ENCODE peak calls at places on chromosomes 16 and 17, in nine cellular contexts. H is HCT116, Y is SK-N-SH, M is OCI-LY7, O is GM23338, E is neural progenitor cell, U is hepatocyte, F is MM.1S, X is GM23248. B is an unnamed sample.

GRCh38 chr16:55401036-55401435 is 77.0 kb downstream of the IRX6 start:
- DNase-seq in M (no peak), U (no peak), F (no peak), O (no peak), Y (no peak), X (no peak), H (no peak), E (no peak), B (no peak)

GRCh38 chr17:32206816-32207215 is 58.8 kb upstream of the RHBDL3 start:
- DNase-seq in F (no peak), E (no peak), U (no peak), M (no peak), H (no peak), X (peak), Y (no peak), O (no peak), B (no peak)

GRCh38 chr17:57634713-57635465 is 110.2 kb downstream of the CCDC182 start:
- DNase-seq in X (peak), U (no peak), H (peak), O (no peak), E (no peak), M (no peak), Y (no peak), F (no peak), B (no peak)

GRCh38 chr17:72342582-72343527 is 222.0 kb downstream of the SOX9 start:
- DNase-seq in H (no peak), X (peak), O (peak), M (no peak), Y (no peak), U (no peak), E (no peak), F (no peak), B (no peak)

GRCh38 chr17:44204453-44204882 is 4.8 kb upstream of the ATXN7L3 start:
- DNase-seq in Y (no peak), X (peak), E (no peak), O (no peak), F (no peak), U (no peak), H (no peak), M (no peak), B (peak)

GRCh38 chr17:41527076-41528023 is 758 bp downstream of the KRT19 start:
- DNase-seq in E (peak), F (no peak), O (peak), Y (no peak), M (no peak), H (no peak), X (peak), U (peak), B (no peak)

GRCh38 chr17:49676276-49676868 is 1.5 kb downstream of the SPOP start:
- DNase-seq in M (peak), U (no peak), X (peak), H (no peak), O (peak), E (peak), F (peak), Y (no peak), B (no peak)

GRCh38 chr17:36722121-36722902 is 120.9 kb downstream of the MRM1 start:
- DNase-seq in H (no peak), E (peak), U (peak), O (peak), M (no peak), Y (no peak), X (peak), F (no peak), B (peak)

GRCh38 chr16:25374556-25374955 is 116.9 kb upstream of the ZKSCAN2 start:
- DNase-seq in X (no peak), O (no peak), H (no peak), F (no peak), E (no peak), Y (no peak), M (no peak), U (no peak), B (no peak)

GRCh38 chr17:82490512-82491195 is 28.9 kb upstream of the FOXK2 start:
- DNase-seq in U (no peak), M (peak), Y (no peak), H (no peak), E (no peak), X (no peak), F (peak), O (no peak), B (no peak)

GRCh38 chr16:89489040-89489721 is 1.2 kb downstream of the ANKRD11 start:
- DNase-seq in E (peak), F (peak), M (peak), U (peak), H (peak), X (peak), Y (peak), O (peak), B (peak)

GRCh38 chr16:5509794-5510193 is 412.2 kb upstream of the EEF2KMT start:
- DNase-seq in H (no peak), M (no peak), E (no peak), X (no peak), U (no peak), Y (no peak), F (no peak), O (no peak), B (no peak)

GRCh38 chr16:13950821-13951547 is 31.0 kb downstream of the ERCC4 start:
- DNase-seq in U (no peak), X (no peak), O (no peak), H (no peak), F (no peak), M (no peak), Y (no peak), E (no peak), B (no peak)

GRCh38 chr17:3657588-3657869 is 10.8 kb downstream of the TAX1BP3 start:
- DNase-seq in H (no peak), X (no peak), E (no peak), F (no peak), Y (no peak), M (no peak), U (no peak), O (no peak), B (no peak)

GRCh38 chr17:69578385-69578936 is 164.0 kb downstream of the MAP2K6 start:
- DNase-seq in X (no peak), M (no peak), H (no peak), F (no peak), Y (no peak), E (no peak), O (no peak), U (no peak), B (no peak)

GRCh38 chr16:21283521-21284289 is 5.6 kb upstream of the CRYM start:
- DNase-seq in Y (peak), H (no peak), F (no peak), O (peak), X (peak), M (no peak), U (peak), E (peak), B (no peak)

GRCh38 chr17:38397227-38397626 is 31.0 kb upstream of the ARHGAP23 start:
- DNase-seq in X (no peak), F (no peak), Y (no peak), U (no peak), H (no peak), M (no peak), O (no peak), E (no peak), B (no peak)
- H3K4me3 ChIP-seq in X (no peak), F (no peak), Y (no peak), U (no peak), H (no peak), M (no peak), O (no peak), E (no peak), B (no peak)

GRCh38 chr16:87602005-87602790 is at the start of gene JPH3:
- DNase-seq in M (no peak), H (no peak), E (peak), Y (peak), O (peak), X (no peak), U (peak), F (no peak), B (no peak)

GRCh38 chr16:87607223-87607622 is 4.9 kb downstream of the JPH3 start:
- DNase-seq in M (no peak), F (no peak), X (no peak), Y (no peak), H (no peak), O (no peak), U (no peak), E (no peak), B (no peak)

GRCh38 chr16:87603684-87604571 is 1.6 kb downstream of the JPH3 start:
- DNase-seq in O (peak), U (no peak), X (no peak), F (no peak), E (peak), Y (peak), H (no peak), M (no peak), B (no peak)

GRCh38 chr16:87602821-87603683 is 744 bp downstream of the JPH3 start:
- DNase-seq in E (peak), X (peak), H (no peak), M (no peak), U (no peak), F (no peak), Y (peak), O (peak), B (no peak)

GRCh38 chr16:87604572-87605135 is 2.3 kb downstream of the JPH3 start:
- DNase-seq in O (no peak), U (no peak), M (no peak), X (no peak), Y (peak), H (no peak), E (no peak), F (no peak), B (no peak)
- TF ChIP-seq EZH2phosphoT487 in O (no peak), U (no peak), M (no peak), X (no peak), Y (no peak), H (no peak), E (no peak), F (no peak), B (no peak)

GRCh38 chr17:81341347-81342061 is 46.4 kb upstream of the SLC38A10 start:
- DNase-seq in F (no peak), M (no peak), Y (no peak), H (no peak), O (peak), U (peak), X (peak), E (peak), B (peak)
- H3K4me3 ChIP-seq in F (no peak), M (no peak), Y (no peak), H (no peak), O (peak), U (peak), X (peak), E (peak), B (peak)

DNA sequence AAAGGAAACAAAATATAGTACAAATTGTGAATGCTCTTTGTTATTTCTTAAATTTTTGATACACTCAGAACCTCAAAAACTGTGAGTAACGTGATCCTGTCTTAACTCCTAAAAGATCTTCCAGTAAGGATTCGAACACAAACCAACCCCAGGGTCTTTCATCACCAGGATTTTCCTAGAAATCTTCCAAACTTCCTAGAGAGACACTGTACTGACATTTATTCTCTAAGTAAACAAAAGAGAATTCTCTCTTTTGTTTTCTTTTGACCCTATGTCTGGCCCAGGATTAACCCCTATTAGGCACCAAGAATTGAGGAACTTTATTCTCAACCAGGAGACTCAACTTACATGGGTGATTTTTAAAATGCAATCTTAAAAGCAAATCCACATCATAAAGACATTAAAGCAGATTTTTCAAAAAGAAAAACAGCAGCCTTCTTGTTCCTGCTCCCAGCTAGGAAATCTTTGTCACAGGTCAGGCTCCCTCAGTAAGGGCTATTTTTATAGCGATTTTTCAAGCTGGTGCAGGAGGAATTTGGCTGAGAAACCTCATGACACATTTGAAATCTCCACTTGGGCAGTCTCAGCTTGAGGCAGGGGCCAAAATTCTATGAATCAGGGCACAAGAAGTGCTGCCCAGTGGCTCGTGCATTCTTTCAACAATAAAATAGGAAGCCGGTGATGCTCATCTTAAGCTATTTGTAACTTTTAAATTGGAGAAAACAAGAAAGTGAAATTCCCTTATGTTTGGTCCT is 6.2 kb upstream of the SMG1 start:
- DNase-seq in F (no peak), Y (no peak), U (no peak), O (no peak), X (peak), M (no peak), H (no peak), E (peak), B (peak)
- TF ChIP-seq EZH2phosphoT487 in F (no peak), Y (no peak), U (no peak), O (no peak), X (no peak), M (no peak), H (no peak), E (no peak), B (no peak)

GRCh38 chr17:37743612-37743874 is 1.3 kb downstream of the HNF1B start:
- DNase-seq in F (no peak), E (peak), X (no peak), U (peak), M (no peak), Y (peak), H (no peak), O (no peak), B (no peak)

GRCh38 chr17:37742762-37743611 is 1.9 kb downstream of the HNF1B start:
- DNase-seq in H (no peak), U (peak), M (no peak), O (peak), F (no peak), X (peak), Y (peak), E (peak), B (peak)

GRCh38 chr17:37741334-37742113 is 3.3 kb downstream of the HNF1B start:
- DNase-seq in F (no peak), E (no peak), U (no peak), M (no peak), H (no peak), Y (no peak), O (no peak), X (no peak), B (peak)

GRCh38 chr17:37740861-37741260 is 4.0 kb downstream of the HNF1B start:
- DNase-seq in F (no peak), O (no peak), X (no peak), H (no peak), E (no peak), U (no peak), Y (no peak), M (no peak), B (no peak)

GRCh38 chr17:37742114-37742761 is 2.6 kb downstream of the HNF1B start:
- DNase-seq in O (peak), Y (peak), E (peak), U (peak), M (no peak), H (no peak), X (peak), F (no peak), B (peak)
- H3K4me3 ChIP-seq in O (peak), Y (peak), E (peak), U (peak), M (no peak), H (peak), X (peak), F (no peak), B (peak)

DNA sequence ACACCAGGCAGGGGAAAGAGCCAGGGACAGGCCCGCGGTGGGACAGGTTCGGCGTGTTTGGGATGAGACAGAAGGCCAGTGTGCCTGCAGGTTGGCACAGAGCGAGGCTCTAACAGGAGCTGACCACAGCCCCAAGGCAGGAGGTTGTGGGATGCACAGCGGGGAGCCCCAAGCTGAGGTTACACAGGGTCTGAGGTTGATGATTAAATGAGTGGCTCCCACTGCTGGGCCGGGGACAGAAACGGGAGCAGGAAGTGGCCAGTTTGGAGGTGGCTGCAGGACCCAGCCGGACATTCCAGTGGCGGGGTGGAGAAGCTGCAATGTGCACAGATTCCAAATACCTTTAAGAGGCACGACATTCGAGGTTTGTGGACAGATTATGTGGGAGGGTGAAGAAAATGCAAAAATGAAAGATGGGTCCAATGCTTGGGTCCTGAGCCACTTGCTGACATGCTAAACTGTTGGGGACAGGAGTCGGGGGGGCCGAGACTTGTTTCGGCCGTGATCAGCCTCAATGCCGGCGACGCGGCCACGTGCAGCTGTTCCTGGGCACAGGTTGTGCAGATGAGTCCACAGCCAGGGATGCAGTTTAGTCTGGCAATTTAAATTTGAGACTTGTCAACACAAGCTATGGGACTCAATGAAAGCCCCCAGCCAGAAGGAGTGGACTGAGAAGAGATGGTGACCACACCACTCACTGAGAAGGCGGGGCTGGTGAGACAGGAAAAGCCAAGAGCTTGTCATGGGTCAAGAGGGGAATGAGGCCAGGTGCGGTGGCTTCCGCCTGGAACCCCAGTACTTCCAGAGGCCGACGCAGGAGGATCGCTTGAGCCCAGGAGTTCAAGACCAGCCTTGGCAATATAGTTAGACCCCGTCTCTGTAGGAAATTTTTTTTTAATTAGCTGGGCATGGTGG is 8.7 kb downstream of the ENPP7 start:
- DNase-seq in H (no peak), E (no peak), U (no peak), X (peak), Y (no peak), M (no peak), O (no peak), F (no peak), B (peak)
- TF ChIP-seq EZH2phosphoT487 in H (no peak), E (no peak), U (no peak), X (no peak), Y (no peak), M (no peak), O (no peak), F (no peak), B (no peak)

GRCh38 chr17:77697480-77698400 is 260.8 kb upstream of the TNRC6C start:
- DNase-seq in E (no peak), F (no peak), H (no peak), Y (peak), X (no peak), M (no peak), U (no peak), O (no peak), B (no peak)
- H3K4me3 ChIP-seq in E (no peak), F (no peak), H (no peak), Y (no peak), X (no peak), M (no peak), U (no peak), O (no peak), B (no peak)

GRCh38 chr16:50816901-50817555 is 75.1 kb downstream of the CYLD start:
- DNase-seq in X (no peak), O (no peak), E (no peak), M (no peak), H (no peak), Y (no peak), F (no peak), U (no peak), B (no peak)
- TF ChIP-seq EZH2phosphoT487 in X (no peak), O (no peak), E (no peak), M (no peak), H (no peak), Y (no peak), F (no peak), U (no peak), B (no peak)

GRCh38 chr16:31714899-31715504 is 158.6 kb upstream of the ZNF267 start:
- DNase-seq in H (no peak), F (no peak), U (no peak), X (peak), E (no peak), Y (no peak), O (no peak), M (peak), B (no peak)
- H3K4me3 ChIP-seq in H (no peak), F (no peak), U (no peak), X (peak), E (peak), Y (peak), O (peak), M (peak), B (peak)